ENCODE peak calls at places on chromosomes 12 and 14, in eight cellular contexts. One of them, this sample, is unnamed. For H3K4me1, the result is how much of the 10 kb centered on the place peaks cover.

GRCh38 chr12:12079291-12079690 is 8.6 kb downstream of the BCL2L14 start:
- DNase-seq in heart right ventricle: no peak
- DNase-seq in Panc1: no peak
- DNase-seq in stomach: no peak
- DNase-seq in psoas muscle: no peak
- DNase-seq in neural progenitor cell: no peak
- DNase-seq in H9: no peak
- DNase-seq in tibial nerve: no peak
- DNase-seq in this sample: no peak

GRCh38 chr14:61898568-61898967 is 136.3 kb downstream of the SNAPC1 start:
- DNase-seq in Panc1: no peak
- DNase-seq in heart right ventricle: no peak
- DNase-seq in neural progenitor cell: no peak
- DNase-seq in tibial nerve: no peak
- DNase-seq in psoas muscle: no peak
- DNase-seq in stomach: no peak
- DNase-seq in H9: no peak
- DNase-seq in this sample: no peak

GRCh38 chr12:15118946-15119345 is 102.3 kb downstream of the RERG start:
- DNase-seq in tibial nerve: no peak
- DNase-seq in Panc1: no peak
- DNase-seq in stomach: no peak
- DNase-seq in psoas muscle: no peak
- DNase-seq in neural progenitor cell: no peak
- DNase-seq in H9: no peak
- DNase-seq in heart right ventricle: no peak
- DNase-seq in this sample: no peak

GRCh38 chr14:22332671-22333407 is 256.2 kb downstream of the DAD1 start:
- DNase-seq in tibial nerve: no peak
- DNase-seq in heart right ventricle: no peak
- DNase-seq in psoas muscle: no peak
- DNase-seq in stomach: no peak
- DNase-seq in Panc1: no peak
- DNase-seq in neural progenitor cell: no peak
- DNase-seq in H9: no peak
- DNase-seq in this sample: no peak

GRCh38 chr14:93905623-93906022 is 21.5 kb upstream of the FAM181A start:
- DNase-seq in heart right ventricle: no peak
- DNase-seq in H9: no peak
- DNase-seq in Panc1: no peak
- DNase-seq in stomach: no peak
- DNase-seq in psoas muscle: no peak
- DNase-seq in tibial nerve: no peak
- DNase-seq in neural progenitor cell: no peak
- DNase-seq in this sample: no peak

GRCh38 chr12:110760204-110760609 is 17.5 kb upstream of the PPP1CC start:
- DNase-seq in neural progenitor cell: no peak
- DNase-seq in Panc1: no peak
- DNase-seq in tibial nerve: no peak
- DNase-seq in H9: no peak
- DNase-seq in stomach: no peak
- DNase-seq in psoas muscle: no peak
- DNase-seq in heart right ventricle: no peak
- DNase-seq in this sample: no peak

GRCh38 chr12:7374423-7375144 is 69.4 kb downstream of the CD163L1 start:
- DNase-seq in stomach: no peak
- DNase-seq in tibial nerve: peak
- DNase-seq in H9: peak
- DNase-seq in neural progenitor cell: peak
- DNase-seq in heart right ventricle: no peak
- DNase-seq in Panc1: peak
- DNase-seq in psoas muscle: no peak
- DNase-seq in this sample: peak

GRCh38 chr14:59281613-59282012 is 93.1 kb downstream of the DAAM1 start:
- DNase-seq in H9: no peak
- DNase-seq in psoas muscle: no peak
- DNase-seq in Panc1: no peak
- DNase-seq in tibial nerve: no peak
- DNase-seq in heart right ventricle: no peak
- DNase-seq in neural progenitor cell: no peak
- DNase-seq in stomach: no peak
- DNase-seq in this sample: no peak

GRCh38 chr12:6375269-6376078 is at the start of gene SCNN1A:
- DNase-seq in stomach: peak
- DNase-seq in H9: peak
- DNase-seq in neural progenitor cell: peak
- DNase-seq in Panc1: no peak
- DNase-seq in heart right ventricle: no peak
- DNase-seq in tibial nerve: no peak
- DNase-seq in psoas muscle: no peak
- DNase-seq in this sample: no peak

GRCh38 chr12:6372403-6373003 is 2.9 kb downstream of the SCNN1A start:
- DNase-seq in Panc1: peak
- DNase-seq in heart right ventricle: no peak
- DNase-seq in psoas muscle: no peak
- DNase-seq in H9: no peak
- DNase-seq in stomach: peak
- DNase-seq in tibial nerve: no peak
- DNase-seq in neural progenitor cell: peak
- DNase-seq in this sample: no peak

GRCh38 chr12:6374781-6375150 is 597 bp downstream of the SCNN1A start:
- DNase-seq in stomach: no peak
- DNase-seq in psoas muscle: no peak
- DNase-seq in heart right ventricle: no peak
- DNase-seq in neural progenitor cell: no peak
- DNase-seq in Panc1: no peak
- DNase-seq in tibial nerve: no peak
- DNase-seq in H9: no peak
- DNase-seq in this sample: no peak

GRCh38 chr12:6373022-6373787 is 2.2 kb downstream of the SCNN1A start:
- DNase-seq in stomach: peak
- DNase-seq in psoas muscle: no peak
- DNase-seq in tibial nerve: no peak
- DNase-seq in neural progenitor cell: no peak
- DNase-seq in H9: no peak
- DNase-seq in Panc1: no peak
- DNase-seq in heart right ventricle: no peak
- DNase-seq in this sample: no peak

DNA sequence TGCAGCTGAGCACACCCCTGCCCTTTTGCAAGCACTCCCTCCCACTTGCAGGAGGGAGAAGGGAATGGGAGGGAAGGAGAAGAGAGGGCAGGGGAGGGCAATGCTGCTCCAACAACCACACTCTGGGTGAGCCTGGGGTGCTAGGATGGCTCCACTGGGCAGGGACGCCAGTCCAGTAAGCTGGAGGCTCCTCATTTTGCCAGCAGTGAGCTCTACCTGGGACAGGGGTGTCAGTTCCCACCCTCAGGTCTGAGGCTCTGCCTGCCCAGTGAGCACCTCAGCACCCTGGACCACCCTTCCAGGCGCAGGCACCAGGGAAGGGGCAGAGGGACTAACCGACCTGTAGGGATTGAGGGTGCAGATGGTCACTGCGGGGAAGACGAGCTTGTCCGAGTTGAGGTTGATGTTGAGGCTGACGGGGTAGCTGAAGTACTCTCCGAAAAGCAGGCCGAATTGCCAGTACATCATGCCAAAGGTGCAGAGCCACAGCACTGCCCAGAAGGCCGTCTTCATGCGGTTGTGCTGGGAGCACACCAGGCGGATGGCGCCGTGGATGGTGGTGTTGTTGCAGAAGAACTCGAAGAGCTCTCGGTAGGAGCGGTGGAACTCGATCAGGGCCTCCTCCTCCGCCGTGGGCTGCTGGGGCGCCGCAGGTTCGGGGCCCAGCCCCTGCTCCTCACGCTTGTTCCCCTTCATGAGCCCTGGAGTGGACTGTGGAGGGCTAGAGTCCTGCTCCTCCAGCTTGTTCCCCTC is 1.2 kb downstream of the SCNN1A start:
- DNase-seq in psoas muscle: no peak
- DNase-seq in Panc1: no peak
- DNase-seq in H9: no peak
- DNase-seq in stomach: no peak
- DNase-seq in tibial nerve: no peak
- DNase-seq in heart right ventricle: no peak
- DNase-seq in neural progenitor cell: no peak
- DNase-seq in this sample: no peak
- TF ChIP-seq CTCF in psoas muscle: no peak
- TF ChIP-seq CTCF in Panc1: no peak
- TF ChIP-seq CTCF in H9: no peak
- TF ChIP-seq CTCF in stomach: no peak
- TF ChIP-seq CTCF in tibial nerve: no peak
- TF ChIP-seq CTCF in heart right ventricle: no peak
- TF ChIP-seq CTCF in neural progenitor cell: no peak
- TF ChIP-seq CTCF in this sample: no peak

DNA sequence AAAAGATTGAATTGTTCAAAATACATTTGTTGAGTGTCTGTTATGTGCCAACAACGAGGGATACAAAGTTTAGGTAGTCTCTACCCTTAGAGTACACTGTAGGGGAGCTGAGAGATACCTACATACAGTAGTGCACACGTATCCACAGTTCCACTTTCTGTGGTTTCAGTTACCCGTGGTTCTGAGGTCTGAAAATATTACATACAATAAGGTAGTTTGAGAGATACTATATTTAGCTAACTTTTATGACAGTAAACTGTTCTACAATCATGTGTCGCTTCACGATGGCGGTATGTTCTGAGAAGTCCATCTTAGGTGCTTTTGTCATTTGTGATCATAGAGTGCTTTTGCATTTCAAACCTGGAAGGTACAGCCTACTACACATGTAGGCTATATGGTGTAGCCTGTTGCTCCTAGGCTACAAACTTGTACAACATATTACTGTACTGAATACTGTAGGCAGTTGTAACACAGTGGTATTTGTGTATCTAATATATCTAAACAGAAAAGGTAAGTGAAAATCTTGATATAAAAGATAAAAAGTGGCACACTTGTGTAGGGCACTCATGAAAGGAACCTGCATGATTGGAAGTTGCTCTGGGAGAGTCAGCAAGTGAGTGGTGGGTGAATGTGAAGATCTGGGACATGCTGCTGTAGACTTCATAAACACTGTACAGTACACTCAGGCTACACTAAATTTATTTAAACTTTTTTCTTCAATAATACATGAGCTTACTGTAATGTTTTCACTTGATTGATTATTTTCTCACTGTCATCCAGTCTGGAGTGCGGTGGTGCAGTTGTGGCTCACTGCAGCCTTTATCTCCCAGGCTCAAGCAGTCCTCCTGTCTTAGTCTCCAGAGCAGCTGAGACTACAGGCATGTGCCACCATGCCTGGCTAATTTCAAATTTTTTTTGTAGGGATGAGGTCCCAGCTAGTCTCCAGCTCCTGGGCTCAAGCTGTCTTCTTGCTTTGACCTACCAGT is 4.0 kb downstream of the CPSF6 start:
- DNase-seq in neural progenitor cell: no peak
- DNase-seq in heart right ventricle: no peak
- DNase-seq in stomach: no peak
- DNase-seq in H9: no peak
- DNase-seq in Panc1: no peak
- DNase-seq in psoas muscle: no peak
- DNase-seq in tibial nerve: no peak
- DNase-seq in this sample: no peak
- H3K4me1 ChIP-seq in neural progenitor cell: under half
- H3K4me1 ChIP-seq in heart right ventricle: half or more
- H3K4me1 ChIP-seq in stomach: half or more
- H3K4me1 ChIP-seq in H9: under half
- H3K4me1 ChIP-seq in Panc1: under half
- H3K4me1 ChIP-seq in psoas muscle: half or more
- H3K4me1 ChIP-seq in tibial nerve: under half
- H3K4me1 ChIP-seq in this sample: half or more

DNA sequence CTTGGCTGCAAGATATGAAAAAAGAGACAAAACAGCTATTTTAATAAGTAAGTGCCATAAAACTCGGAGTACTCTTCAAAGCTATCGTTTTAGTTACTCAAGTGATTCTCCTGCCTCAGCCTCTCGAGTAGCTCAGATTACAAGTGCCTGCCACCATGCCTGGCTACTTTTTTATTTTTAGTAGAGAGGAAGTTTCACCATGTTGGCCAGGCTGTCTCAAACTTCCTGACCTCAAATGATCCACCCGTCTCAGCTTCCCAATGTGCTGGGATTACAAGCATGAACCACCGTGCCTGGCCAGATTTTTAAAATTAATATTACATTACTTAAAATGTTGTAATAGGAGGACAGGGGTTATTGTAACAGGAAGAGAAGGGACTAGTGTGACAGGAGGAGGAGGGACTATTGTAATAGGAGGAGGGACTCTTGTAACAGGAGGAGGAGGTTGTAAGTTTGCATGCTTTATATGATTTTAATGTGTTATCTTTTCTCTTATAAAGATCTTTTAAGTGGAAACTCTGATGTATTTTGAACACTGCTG is 61.3 kb downstream of the KITLG start:
- DNase-seq in stomach: no peak
- DNase-seq in tibial nerve: no peak
- DNase-seq in neural progenitor cell: no peak
- DNase-seq in Panc1: no peak
- DNase-seq in psoas muscle: peak
- DNase-seq in heart right ventricle: no peak
- DNase-seq in H9: no peak
- DNase-seq in this sample: no peak
- H3K27ac ChIP-seq in stomach: no peak
- H3K27ac ChIP-seq in tibial nerve: no peak
- H3K27ac ChIP-seq in neural progenitor cell: no peak
- H3K27ac ChIP-seq in Panc1: no peak
- H3K27ac ChIP-seq in psoas muscle: no peak
- H3K27ac ChIP-seq in heart right ventricle: peak
- H3K27ac ChIP-seq in H9: no peak
- H3K27ac ChIP-seq in this sample: peak

GRCh38 chr14:91586451-91586850 is 76.3 kb upstream of the PPP4R3A start:
- DNase-seq in H9: no peak
- DNase-seq in neural progenitor cell: no peak
- DNase-seq in heart right ventricle: no peak
- DNase-seq in tibial nerve: no peak
- DNase-seq in Panc1: no peak
- DNase-seq in psoas muscle: no peak
- DNase-seq in stomach: no peak
- DNase-seq in this sample: no peak

GRCh38 chr14:91585856-91586255 is 75.7 kb upstream of the PPP4R3A start:
- DNase-seq in Panc1: no peak
- DNase-seq in neural progenitor cell: no peak
- DNase-seq in psoas muscle: no peak
- DNase-seq in tibial nerve: no peak
- DNase-seq in heart right ventricle: no peak
- DNase-seq in H9: no peak
- DNase-seq in stomach: no peak
- DNase-seq in this sample: no peak

GRCh38 chr14:91580886-91581615 is 70.9 kb upstream of the PPP4R3A start:
- DNase-seq in heart right ventricle: no peak
- DNase-seq in stomach: no peak
- DNase-seq in psoas muscle: no peak
- DNase-seq in H9: no peak
- DNase-seq in neural progenitor cell: no peak
- DNase-seq in Panc1: no peak
- DNase-seq in tibial nerve: no peak
- DNase-seq in this sample: no peak

GRCh38 chr14:91577632-91578233 is 67.6 kb upstream of the PPP4R3A start:
- DNase-seq in tibial nerve: no peak
- DNase-seq in stomach: no peak
- DNase-seq in neural progenitor cell: no peak
- DNase-seq in Panc1: no peak
- DNase-seq in heart right ventricle: no peak
- DNase-seq in psoas muscle: no peak
- DNase-seq in H9: no peak
- DNase-seq in this sample: no peak

DNA sequence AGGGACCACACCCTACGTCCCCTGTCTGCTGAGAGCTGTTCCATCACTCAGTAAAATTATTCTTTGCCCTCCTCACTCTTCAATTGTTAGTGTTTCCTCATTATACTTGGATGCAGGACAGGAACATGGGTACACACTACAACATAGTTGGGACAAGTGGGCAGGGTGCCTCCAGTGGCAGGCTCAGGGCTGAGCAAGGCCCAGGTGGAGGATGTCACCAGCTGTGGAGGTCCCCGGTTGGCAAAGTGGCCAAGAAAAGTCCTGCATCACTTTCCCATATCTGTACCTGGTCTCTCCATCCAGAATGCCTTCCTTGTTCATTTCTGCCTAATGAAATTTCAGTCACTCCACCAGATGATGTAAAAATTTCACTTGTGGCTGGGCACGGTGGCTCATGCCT is 72.7 kb upstream of the PPP4R3A start:
- DNase-seq in Panc1: no peak
- DNase-seq in H9: no peak
- DNase-seq in tibial nerve: no peak
- DNase-seq in psoas muscle: no peak
- DNase-seq in stomach: no peak
- DNase-seq in heart right ventricle: no peak
- DNase-seq in neural progenitor cell: no peak
- DNase-seq in this sample: no peak
- TF ChIP-seq CTCF in Panc1: no peak
- TF ChIP-seq CTCF in H9: no peak
- TF ChIP-seq CTCF in tibial nerve: no peak
- TF ChIP-seq CTCF in psoas muscle: no peak
- TF ChIP-seq CTCF in stomach: no peak
- TF ChIP-seq CTCF in heart right ventricle: no peak
- TF ChIP-seq CTCF in neural progenitor cell: no peak
- TF ChIP-seq CTCF in this sample: no peak

This sample was measured in left ventricle myocardium inferior.